ENCODE peak calls at places on chromosomes 3 and 15, in five cellular contexts. Z, E, J, O and G are unnamed samples.

GRCh38 chr15:38994310-38994709 is 429.7 kb upstream of the RASGRP1 start:
- DNase-seq in Z (no peak), E (peak; percentile 72), J (no peak), O (no peak), G (no peak)

GRCh38 chr3:195914648-195915473 is 6.5 kb upstream of the TNK2 start:
- DNase-seq in Z (peak; percentile 99), E (peak; percentile 97), J (peak; percentile 94), O (peak; percentile 97), G (peak; percentile 95)

GRCh38 chr3:156483426-156483825 is 71.5 kb downstream of the SSR3 start:
- DNase-seq in Z (peak; percentile 94), E (peak; percentile 71), J (no peak), O (no peak), G (no peak)

GRCh38 chr3:2540115-2540514 is 441.4 kb downstream of the CNTN4 start:
- DNase-seq in Z (no peak), E (no peak), J (no peak), O (no peak), G (no peak)

GRCh38 chr3:52056521-52056967 is at the start of gene DUSP7:
- DNase-seq in Z (peak; percentile 39), E (peak; percentile 59), J (peak; percentile 73), O (peak; percentile 86), G (peak; percentile 87)

GRCh38 chr15:58293622-58294550 is 137.9 kb upstream of the LIPC start:
- DNase-seq in Z (no peak), E (no peak), J (no peak), O (no peak), G (no peak)

GRCh38 chr15:67146875-67147381 is 81.5 kb downstream of the SMAD3 start:
- DNase-seq in Z (peak; percentile 93), E (peak; percentile 97), J (no peak), O (peak; percentile 56), G (no peak)

GRCh38 chr3:16528581-16528993 is 15.1 kb upstream of the RFTN1 start:
- DNase-seq in Z (peak; percentile 51), E (no peak), J (no peak), O (peak; percentile 78), G (no peak)

GRCh38 chr3:16897254-16897926 is 12.6 kb downstream of the PLCL2 start:
- DNase-seq in Z (peak; percentile 76), E (no peak), J (peak; percentile 39), O (no peak), G (no peak)

GRCh38 chr3:27312044-27312668 is 57.0 kb downstream of the NEK10 start:
- DNase-seq in Z (peak; percentile 80), E (peak; percentile 81), J (no peak), O (no peak), G (no peak)

GRCh38 chr3:126119008-126119675 is 35.2 kb upstream of the SLC41A3 start:
- DNase-seq in Z (no peak), E (no peak), J (no peak), O (peak; percentile 60), G (peak; percentile 62)

GRCh38 chr15:87753539-87753938 is 503.0 kb downstream of the NTRK3 start:
- DNase-seq in Z (no peak), E (no peak), J (peak; percentile 30), O (no peak), G (no peak)

GRCh38 chr3:111303760-111304159 is 232.1 kb downstream of the NECTIN3 start:
- DNase-seq in Z (peak; percentile 60), E (peak; percentile 10), J (no peak), O (no peak), G (no peak)

GRCh38 chr3:111301238-111301798 is 229.7 kb downstream of the NECTIN3 start:
- DNase-seq in Z (no peak), E (no peak), J (no peak), O (no peak), G (no peak)

GRCh38 chr3:111302073-111302472 is 230.5 kb downstream of the NECTIN3 start:
- DNase-seq in Z (no peak), E (no peak), J (no peak), O (no peak), G (no peak)

GRCh38 chr3:111299070-111299672 is 227.6 kb downstream of the NECTIN3 start:
- DNase-seq in Z (peak; percentile 51), E (peak; percentile 19), J (no peak), O (no peak), G (no peak)
- TF ChIP-seq CTCF in Z (peak; percentile 18), E (peak; percentile 3), J (peak; percentile 17), O (no peak), G (no peak)

GRCh38 chr3:55965776-55966175 is 478.7 kb upstream of the WNT5A start:
- DNase-seq in Z (no peak), E (no peak), J (no peak), O (no peak), G (no peak)

GRCh38 chr3:55974421-55974820 is 487.3 kb upstream of the WNT5A start:
- DNase-seq in Z (no peak), E (no peak), J (no peak), O (no peak), G (no peak)

GRCh38 chr3:55966566-55966965 is 479.5 kb upstream of the WNT5A start:
- DNase-seq in Z (no peak), E (no peak), J (no peak), O (no peak), G (no peak)

GRCh38 chr3:55968331-55968730 is 481.2 kb upstream of the WNT5A start:
- DNase-seq in Z (no peak), E (peak; percentile 23), J (no peak), O (no peak), G (no peak)

DNA sequence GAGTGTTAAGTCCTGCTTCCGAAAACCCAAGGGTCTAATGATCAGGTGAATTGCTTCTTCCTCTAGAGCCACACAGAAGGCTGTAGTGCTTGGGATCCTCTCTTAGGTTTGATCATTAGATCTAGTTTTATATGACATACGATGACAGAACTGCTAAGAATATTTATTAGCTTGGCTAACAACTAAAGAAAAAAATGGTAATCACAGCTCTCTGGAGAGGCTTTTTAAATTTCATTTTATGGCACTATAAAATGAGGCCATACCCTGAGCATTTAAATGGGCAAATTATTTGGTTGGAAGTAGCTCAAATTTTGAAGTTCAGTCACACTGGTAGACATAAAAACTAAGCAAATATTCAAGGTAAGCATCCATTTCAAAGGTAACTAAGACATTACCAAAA is 482.5 kb upstream of the WNT5A start:
- DNase-seq in Z (no peak), E (no peak), J (no peak), O (no peak), G (no peak)
- TF ChIP-seq CTCF in Z (no peak), E (no peak), J (no peak), O (no peak), G (no peak)

GRCh38 chr15:73996939-73997338 is 2.4 kb downstream of the PML start:
- DNase-seq in Z (peak; percentile 72), E (peak; percentile 55), J (no peak), O (no peak), G (no peak)
- TF ChIP-seq CTCF in Z (no peak), E (no peak), J (no peak), O (no peak), G (no peak)

DNA sequence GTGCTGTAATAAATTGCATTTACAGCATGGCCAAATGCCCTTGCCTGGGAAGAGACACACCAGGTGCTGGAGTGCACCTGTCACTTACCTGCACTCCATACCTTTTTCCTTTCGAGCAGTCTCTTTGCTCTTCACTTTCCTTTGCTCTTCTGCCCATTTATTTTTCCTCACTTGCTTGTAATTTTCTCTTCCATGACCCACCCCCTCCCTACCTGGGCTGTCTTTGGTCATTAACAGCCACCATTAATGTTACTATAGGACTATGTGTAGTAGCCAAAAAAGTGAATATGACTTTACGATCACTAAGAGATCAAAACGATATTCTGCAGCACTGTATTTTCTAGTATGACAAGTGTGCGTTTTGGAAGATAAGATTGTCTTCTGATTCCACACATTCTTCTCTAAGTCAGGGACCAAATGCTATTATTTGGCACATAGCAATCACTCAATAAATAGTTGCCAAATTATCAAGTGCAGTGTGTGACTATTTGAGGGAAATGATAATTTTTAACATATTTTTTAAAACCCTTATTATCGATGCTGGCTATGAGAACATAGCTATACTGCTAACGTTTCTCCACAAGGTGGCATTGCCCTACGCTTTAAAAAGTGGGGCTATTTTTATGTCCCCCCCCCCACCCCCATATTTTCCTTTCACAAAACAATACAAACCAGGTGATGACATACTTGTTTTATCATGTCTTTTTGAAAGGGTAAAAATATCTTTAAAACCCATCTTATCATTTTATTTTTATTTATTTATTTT is 114.4 kb downstream of the GHSR start:
- DNase-seq in Z (no peak), E (no peak), J (no peak), O (no peak), G (no peak)
- TF ChIP-seq CTCF in Z (peak; percentile 17), E (peak; percentile 19), J (peak; percentile 27), O (peak; percentile 11), G (peak; percentile 26)

GRCh38 chr3:127790009-127790533 is 32.2 kb downstream of the MGLL start:
- DNase-seq in Z (no peak), E (no peak), J (no peak), O (no peak), G (no peak)

GRCh38 chr3:127790580-127791183 is 31.6 kb downstream of the MGLL start:
- DNase-seq in Z (no peak), E (no peak), J (no peak), O (peak; percentile 45), G (no peak)

GRCh38 chr3:127789051-127789450 is 33.3 kb downstream of the MGLL start:
- DNase-seq in Z (no peak), E (no peak), J (no peak), O (peak; percentile 24), G (no peak)

GRCh38 chr3:127792664-127793292 is 29.5 kb downstream of the MGLL start:
- DNase-seq in Z (peak; percentile 99), E (peak; percentile 93), J (no peak), O (peak; percentile 87), G (peak; percentile 93)

DNA sequence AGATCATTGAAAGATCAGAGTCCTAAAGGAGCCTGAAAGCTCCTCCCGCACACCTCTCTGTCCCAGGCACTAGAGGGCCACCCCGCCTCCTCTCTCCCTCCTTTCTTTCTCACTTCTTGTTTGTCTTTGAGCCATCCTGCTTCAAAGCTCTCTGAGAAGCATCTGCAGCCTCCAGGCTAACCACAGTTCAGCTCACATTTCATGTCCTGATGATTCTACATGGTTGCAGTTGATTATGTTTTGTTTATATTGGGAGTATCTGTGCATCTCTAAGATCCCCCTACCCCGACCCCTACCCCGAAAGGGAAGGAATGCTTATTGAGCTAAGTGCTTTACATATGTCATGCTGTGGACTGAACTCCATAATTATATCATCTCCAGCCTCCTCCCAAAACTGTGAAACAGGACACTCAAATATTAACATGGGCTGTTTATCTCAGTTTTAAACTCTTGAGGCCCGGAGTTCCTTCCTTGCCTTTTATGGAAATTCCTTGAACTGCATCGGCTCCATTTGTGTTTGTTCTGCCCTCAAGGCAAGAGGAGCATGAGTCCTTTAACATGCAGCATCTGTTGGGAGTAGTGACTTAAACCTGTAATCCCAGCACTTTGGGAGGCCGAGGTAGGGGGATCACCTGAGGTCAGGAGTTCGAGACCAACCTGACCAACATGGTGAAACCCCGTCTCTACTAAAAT is 30.9 kb downstream of the MGLL start:
- DNase-seq in Z (peak; percentile 77), E (peak; percentile 39), J (no peak), O (peak; percentile 34), G (no peak)
- TF ChIP-seq CTCF in Z (peak; percentile 36), E (peak; percentile 23), J (peak; percentile 15), O (peak; percentile 34), G (peak; percentile 48)